ENCODE peak calls at places on chromosomes 11 and 22, in ten cellular contexts. R is PC-9, H is fibroblast of lung, Q is hepatocyte, L is GM23248, C is neural progenitor cell, F is PC-3, N is GM23338, X is mammary epithelial cell, G is endothelial cell of umbilical vein. K is an unnamed sample.

GRCh38 chr22:19884954-19885751 is 30.5 kb upstream of the GNB1L start:
- DNase-seq in R (no peak), H (no peak), Q (no peak), L (no peak), C (no peak), F (no peak), N (no peak), X (no peak), G (no peak), K (no peak)

GRCh38 chr22:23237201-23237798 is 57.0 kb downstream of the BCR start:
- DNase-seq in R (no peak), H (peak; percentile 67), Q (peak; percentile 38), L (no peak), C (peak; percentile 77), F (no peak), N (peak; percentile 63), X (no peak), G (no peak), K (no peak)

GRCh38 chr11:10303558-10304363 is 1.1 kb upstream of the ADM start:
- DNase-seq in R (peak; percentile 87), H (peak; percentile 41), Q (peak; percentile 78), L (peak; percentile 85), C (peak; percentile 41), F (peak; percentile 67), N (peak; percentile 80), X (peak; percentile 82), G (peak; percentile 41), K (no peak)

GRCh38 chr11:44286268-44286880 is 23.6 kb downstream of the ALX4 start:
- DNase-seq in R (peak; percentile 44), H (peak; percentile 31), Q (peak; percentile 69), L (peak; percentile 66), C (peak; percentile 82), F (peak; percentile 70), N (peak; percentile 93), X (peak; percentile 44), G (peak; percentile 41), K (no peak)

GRCh38 chr22:33443688-33444087 is 385.5 kb upstream of the SYN3 start:
- DNase-seq in R (no peak), H (no peak), Q (no peak), L (no peak), C (no peak), F (no peak), N (no peak), X (no peak), G (no peak), K (no peak)

GRCh38 chr11:128790200-128790599 is 76.9 kb downstream of the KCNJ1 start:
- DNase-seq in R (no peak), H (peak; percentile 84), Q (peak; percentile 64), L (peak; percentile 48), C (peak; percentile 45), F (peak; percentile 32), N (no peak), X (peak; percentile 81), G (peak; percentile 29), K (no peak)

GRCh38 chr22:43993072-43993760 is 30.9 kb upstream of the PARVB start:
- DNase-seq in R (peak; percentile 34), H (peak; percentile 37), Q (peak; percentile 75), L (peak; percentile 78), C (peak; percentile 83), F (peak; percentile 54), N (peak; percentile 85), X (peak; percentile 11), G (peak; percentile 53), K (no peak)

GRCh38 chr11:128465946-128466688 is 121.2 kb downstream of the ETS1 start:
- DNase-seq in R (no peak), H (no peak), Q (no peak), L (no peak), C (no peak), F (no peak), N (no peak), X (no peak), G (no peak), K (no peak)

GRCh38 chr11:79101736-79102135 is 339.1 kb downstream of the TENM4 start:
- DNase-seq in R (no peak), H (no peak), Q (no peak), L (no peak), C (no peak), F (no peak), N (no peak), X (no peak), G (peak; percentile 40), K (no peak)

GRCh38 chr11:88050247-88050646 is 125.0 kb downstream of the RAB38 start:
- DNase-seq in R (no peak), H (no peak), Q (no peak), L (no peak), C (no peak), F (peak; percentile 70), N (no peak), X (peak; percentile 23), G (no peak), K (no peak)

GRCh38 chr11:8089791-8090510 is 8.9 kb downstream of the TUB start:
- DNase-seq in R (no peak), H (no peak), Q (no peak), L (no peak), C (no peak), F (no peak), N (peak; percentile 30), X (no peak), G (no peak), K (no peak)

GRCh38 chr11:73539506-73540084 is 58.3 kb downstream of the FAM168A start:
- DNase-seq in R (no peak), H (no peak), Q (no peak), L (no peak), C (no peak), F (no peak), N (no peak), X (no peak), G (no peak), K (no peak)

GRCh38 chr22:49756656-49757055 is 71.0 kb downstream of the BRD1 start:
- DNase-seq in R (no peak), H (no peak), Q (no peak), L (no peak), C (no peak), F (no peak), N (no peak), X (no peak), G (no peak), K (no peak)

DNA sequence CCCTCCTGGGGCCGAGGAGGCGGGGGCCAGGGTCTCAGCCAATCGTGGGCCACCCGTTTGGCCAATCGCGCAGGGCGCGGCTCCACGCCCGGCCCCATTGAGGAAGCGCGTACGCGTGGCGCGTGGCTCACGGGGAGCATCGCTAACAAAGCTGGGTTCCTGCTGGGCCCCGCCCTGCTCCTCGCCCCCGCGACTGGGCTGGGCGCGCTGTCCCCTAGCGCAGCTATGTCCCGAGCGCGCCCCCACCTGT is 614 bp upstream of the ASCL2 start:
- DNase-seq in R (no peak), H (no peak), Q (peak; percentile 39), L (no peak), C (peak; percentile 30), F (no peak), N (peak; percentile 53), X (no peak), G (no peak), K (no peak)
- TF ChIP-seq EZH2 in R (no peak), H (no peak), Q (no peak), L (no peak), C (peak; percentile 49), F (no peak), N (no peak), X (no peak), G (no peak), K (no peak)

GRCh38 chr11:27913650-27914049 is 194.3 kb downstream of the KIF18A start:
- DNase-seq in R (no peak), H (peak; percentile 83), Q (no peak), L (peak; percentile 67), C (no peak), F (peak; percentile 23), N (no peak), X (peak; percentile 55), G (peak; percentile 5), K (no peak)
- H3K4me2 ChIP-seq in R (no peak overlapping the region), H (no peak overlapping the region), Q (no peak overlapping the region), L (peak overlapping the region; percentile 28), C (no peak overlapping the region), F (no peak overlapping the region), N (no peak overlapping the region), X (no peak overlapping the region), G (no peak overlapping the region), K (no peak overlapping the region)

GRCh38 chr11:123585206-123585605 is 69.2 kb downstream of the SCN3B start:
- DNase-seq in R (no peak), H (no peak), Q (no peak), L (no peak), C (no peak), F (no peak), N (no peak), X (no peak), G (peak; percentile 7), K (no peak)
- TF ChIP-seq EZH2 in R (no peak), H (no peak), Q (no peak), L (no peak), C (no peak), F (no peak), N (no peak), X (no peak), G (no peak), K (no peak)

GRCh38 chr11:47057374-47057773 is 119.3 kb downstream of the ARFGAP2 start:
- DNase-seq in R (no peak), H (no peak), Q (peak; percentile 12), L (peak; percentile 8), C (peak; percentile 13), F (no peak), N (peak; percentile 53), X (no peak), G (no peak), K (no peak)

GRCh38 chr11:47055534-47055933 is 119.0 kb downstream of the CSTPP1 start:
- DNase-seq in R (no peak), H (no peak), Q (no peak), L (no peak), C (no peak), F (no peak), N (no peak), X (no peak), G (no peak), K (no peak)

GRCh38 chr11:47052576-47052975 is 116.0 kb downstream of the CSTPP1 start:
- DNase-seq in R (no peak), H (no peak), Q (no peak), L (no peak), C (no peak), F (no peak), N (no peak), X (no peak), G (no peak), K (no peak)

GRCh38 chr11:47052165-47052564 is 115.6 kb downstream of the CSTPP1 start:
- DNase-seq in R (no peak), H (no peak), Q (no peak), L (no peak), C (no peak), F (no peak), N (no peak), X (no peak), G (no peak), K (no peak)

DNA sequence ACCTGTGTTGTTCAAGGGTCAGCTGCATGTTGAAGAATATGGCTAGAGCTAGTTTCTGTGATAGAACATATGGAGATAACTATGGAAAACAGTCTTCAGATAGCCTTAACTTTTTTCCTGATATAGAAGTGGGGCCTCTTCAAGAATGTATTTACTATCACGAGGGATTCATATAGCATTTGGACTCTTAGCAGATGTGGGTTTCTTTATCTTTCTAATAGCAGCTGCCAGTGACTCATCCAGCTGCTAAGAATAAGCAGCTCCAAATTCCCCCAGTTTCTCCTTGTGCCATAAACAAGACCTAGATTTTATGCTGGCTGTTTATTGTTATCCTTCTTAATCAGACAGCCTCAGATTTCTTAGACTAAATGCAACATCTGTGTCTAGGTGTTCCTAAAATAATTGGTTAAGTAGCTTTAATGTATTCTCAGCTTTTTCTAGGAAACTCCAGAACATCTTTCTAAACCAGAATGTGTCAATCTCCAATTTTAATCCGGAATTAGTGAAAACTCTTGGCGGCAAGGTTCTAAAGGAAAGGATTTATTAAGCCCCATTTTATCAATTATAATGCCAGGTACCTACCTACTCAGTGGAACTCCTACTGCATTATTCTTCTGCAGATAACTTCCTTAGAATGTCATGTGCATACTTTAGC is 119.8 kb downstream of the CSTPP1 start:
- DNase-seq in R (peak; percentile 23), H (peak; percentile 78), Q (peak; percentile 70), L (peak; percentile 80), C (no peak), F (no peak), N (no peak), X (peak; percentile 17), G (peak; percentile 54), K (no peak)
- H3K4me2 ChIP-seq in R (no peak overlapping the region), H (no peak overlapping the region), Q (peak overlapping the region; percentile 57), L (peak overlapping the region; percentile 10), C (no peak overlapping the region), F (no peak overlapping the region), N (peak overlapping the region; percentile 9), X (no peak overlapping the region), G (no peak overlapping the region), K (no peak overlapping the region)

K was measured in keratinocyte.